ENCODE peak calls at places on chromosome 11, in eight cellular contexts. J, B, A, C, D, W, R and Q are unnamed samples.

GRCh38 chr11:117319214-117319840 is 3.3 kb upstream of the BACE1 start:
- DNase-seq in A (peak; percentile 57), J (no peak), D (no peak), B (no peak), W (no peak), R (peak; percentile 68), C (no peak), Q (no peak)

GRCh38 chr11:76801205-76801604 is 18.0 kb downstream of the TSKU start:
- DNase-seq in A (no peak), W (no peak), D (no peak), B (no peak), J (no peak), R (no peak), C (no peak), Q (no peak)

GRCh38 chr11:17531818-17532131 is 12.4 kb downstream of the USH1C start:
- DNase-seq in W (no peak), C (no peak), R (peak; percentile 35), B (no peak), A (no peak), J (no peak), D (peak; percentile 30), Q (no peak)

GRCh38 chr11:109040303-109040702 is 375.4 kb downstream of the DDX10 start:
- DNase-seq in A (no peak), C (no peak), B (no peak), D (no peak), J (no peak), R (no peak), W (no peak), Q (no peak)

GRCh38 chr11:27945323-27945722 is 162.6 kb downstream of the KIF18A start:
- DNase-seq in B (no peak), R (no peak), A (no peak), W (no peak), J (no peak), C (no peak), D (no peak), Q (no peak)

GRCh38 chr11:75133976-75134375 is 16.9 kb upstream of the SLCO2B1 start:
- DNase-seq in B (no peak), W (no peak), D (no peak), J (no peak), R (no peak), C (no peak), A (no peak), Q (no peak)

GRCh38 chr11:79428406-79428805 is 12.4 kb downstream of the TENM4 start:
- DNase-seq in R (peak; percentile 39), J (no peak), D (no peak), C (no peak), W (no peak), A (no peak), B (peak; percentile 87), Q (no peak)

GRCh38 chr11:95522871-95523270 is 266.7 kb downstream of the FAM76B start:
- DNase-seq in W (no peak), C (no peak), J (no peak), R (peak; percentile 86), B (no peak), D (no peak), A (no peak), Q (no peak)

GRCh38 chr11:68263444-68264035 is 8.2 kb downstream of the C11orf24 start:
- DNase-seq in B (no peak), J (no peak), R (no peak), C (no peak), A (no peak), D (no peak), W (no peak), Q (no peak)

GRCh38 chr11:58195939-58196338 is 7.1 kb downstream of the OR9Q2 start:
- DNase-seq in D (no peak), R (no peak), B (no peak), J (no peak), C (no peak), A (no peak), W (no peak), Q (no peak)

GRCh38 chr11:109859325-109859724 is 233.9 kb upstream of the ZC3H12C start:
- DNase-seq in C (no peak), D (no peak), A (no peak), J (no peak), R (peak; percentile 37), W (no peak), B (peak; percentile 79), Q (no peak)

GRCh38 chr11:2797741-2798361 is 87.7 kb downstream of the CDKN1C start:
- DNase-seq in B (no peak), D (peak; percentile 13), C (no peak), J (peak; percentile 17), W (no peak), A (no peak), R (no peak), Q (no peak)

GRCh38 chr11:32071811-32072210 is 19.1 kb upstream of the RCN1 start:
- DNase-seq in W (no peak), D (no peak), C (peak; percentile 35), A (no peak), R (peak; percentile 77), J (no peak), B (no peak), Q (no peak)

GRCh38 chr11:65504671-65505433 is 6.0 kb downstream of the MALAT1 start:
- DNase-seq in J (no peak), W (no peak), D (no peak), A (no peak), R (peak; percentile 45), B (no peak), C (no peak), Q (peak; percentile 14)

GRCh38 chr11:78349614-78350013 is 68.0 kb downstream of the GAB2 start:
- DNase-seq in J (no peak), D (no peak), R (no peak), C (no peak), W (no peak), B (no peak), A (no peak), Q (no peak)

GRCh38 chr11:78351193-78351592 is 66.4 kb downstream of the GAB2 start:
- DNase-seq in D (no peak), B (no peak), R (peak; percentile 6), A (no peak), J (no peak), C (no peak), W (no peak), Q (no peak)

GRCh38 chr11:78350646-78351165 is 66.9 kb downstream of the GAB2 start:
- DNase-seq in B (peak; percentile 31), J (no peak), R (peak; percentile 58), C (no peak), W (no peak), A (no peak), D (peak; percentile 30), Q (no peak)

GRCh38 chr11:78349114-78349513 is 68.5 kb downstream of the GAB2 start:
- DNase-seq in C (no peak), D (no peak), B (no peak), J (no peak), A (no peak), W (no peak), R (no peak), Q (no peak)

GRCh38 chr11:78350101-78350645 is 67.4 kb downstream of the GAB2 start:
- DNase-seq in C (no peak), D (peak; percentile 37), A (no peak), R (peak; percentile 42), B (peak; percentile 26), W (no peak), J (no peak), Q (no peak)
- H3K4me3 ChIP-seq in C (no peak overlapping the region), D (peak overlapping the region; percentile 1), A (peak overlapping the region; percentile 28), R (peak overlapping the region; percentile 3), B (no peak overlapping the region), W (peak overlapping the region; percentile 9), J (peak overlapping the region; percentile 11), Q (no peak overlapping the region)

DNA sequence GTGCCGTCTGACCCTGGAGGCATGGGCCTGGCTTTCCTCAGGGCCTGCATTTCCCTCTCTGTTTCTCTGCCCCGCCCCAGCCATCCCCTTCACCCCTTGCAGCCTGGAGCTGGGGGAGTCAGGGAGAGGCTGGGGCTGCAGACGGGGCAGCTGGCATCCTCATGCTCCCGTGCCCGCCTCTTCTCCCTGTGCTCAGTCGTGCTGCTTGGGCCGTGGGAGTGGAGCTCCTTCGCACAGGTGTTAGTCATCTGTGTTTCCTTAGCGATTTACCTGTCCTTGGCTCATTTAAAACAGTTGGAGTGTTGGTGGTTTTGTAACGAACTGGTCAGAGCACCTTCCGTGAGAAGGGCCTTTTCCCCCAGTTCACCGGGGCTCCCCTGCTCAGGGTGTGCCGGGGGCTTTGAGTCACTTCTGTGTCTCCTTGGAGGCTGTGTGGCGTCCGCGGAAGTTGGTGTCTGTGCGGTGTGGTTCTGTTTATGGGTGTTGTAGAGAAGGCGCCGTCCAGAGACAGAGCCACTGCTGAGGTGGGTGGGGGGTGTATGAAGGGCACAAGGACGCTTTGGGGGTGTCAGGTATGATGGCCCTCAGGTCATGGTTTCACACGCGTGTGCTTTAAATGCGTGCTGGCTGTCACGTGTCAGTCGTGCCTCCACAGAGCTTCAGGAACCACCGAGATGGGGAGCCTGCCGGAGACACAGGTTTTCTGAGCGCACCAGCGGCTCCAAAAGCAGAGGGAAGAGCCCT is 19.5 kb downstream of the BRSK2 start:
- DNase-seq in A (no peak), W (no peak), D (no peak), J (no peak), C (no peak), R (no peak), B (no peak), Q (no peak)
- TF ChIP-seq CTCF in A (no peak), W (no peak), D (no peak), J (no peak), C (no peak), R (no peak), B (no peak), Q (no peak)

DNA sequence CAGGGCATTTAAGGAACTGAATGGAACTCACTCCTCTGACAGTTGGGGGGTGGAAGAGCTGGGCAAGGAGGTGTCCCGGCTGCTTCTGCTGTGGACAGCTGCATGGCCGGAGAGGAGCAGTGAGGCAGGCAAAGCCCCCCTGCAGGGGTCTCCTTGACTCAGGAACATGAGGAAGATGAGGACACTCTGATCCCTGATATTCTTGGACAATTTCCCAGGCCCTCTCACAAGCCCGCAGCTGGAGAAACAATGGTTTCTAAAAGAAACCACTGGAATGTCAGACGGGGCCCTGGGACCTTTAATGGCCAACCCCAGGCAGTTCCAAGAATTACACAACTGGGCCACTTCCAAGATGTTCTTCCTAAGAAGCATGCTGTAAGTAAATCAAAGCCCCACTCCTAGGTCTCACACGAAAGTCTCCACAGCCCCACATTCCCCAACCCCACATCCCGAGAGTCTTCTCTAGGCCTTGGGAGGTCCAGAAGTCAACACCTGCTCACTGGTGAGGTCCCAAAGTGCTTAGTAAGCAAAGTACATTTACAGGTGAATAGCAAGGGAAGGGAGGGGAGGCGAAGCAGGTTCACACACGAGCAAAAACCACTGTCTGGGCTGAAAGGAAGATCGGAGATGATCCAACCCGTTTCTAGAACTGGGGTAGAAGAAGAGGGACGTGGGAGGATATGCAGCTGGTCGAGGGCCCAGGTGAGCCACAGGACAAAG is 1.0 kb upstream of the CCDC86 start:
- DNase-seq in J (no peak), B (peak; percentile 25), D (no peak), R (peak; percentile 92), C (no peak), W (peak; percentile 30), A (peak; percentile 83), Q (peak; percentile 43)
- H3K4me3 ChIP-seq in J (peak overlapping the region; percentile 90), B (no peak overlapping the region), D (peak overlapping the region; percentile 86), R (no peak overlapping the region), C (no peak overlapping the region), W (peak overlapping the region; percentile 85), A (no peak overlapping the region), Q (no peak overlapping the region)

DNA sequence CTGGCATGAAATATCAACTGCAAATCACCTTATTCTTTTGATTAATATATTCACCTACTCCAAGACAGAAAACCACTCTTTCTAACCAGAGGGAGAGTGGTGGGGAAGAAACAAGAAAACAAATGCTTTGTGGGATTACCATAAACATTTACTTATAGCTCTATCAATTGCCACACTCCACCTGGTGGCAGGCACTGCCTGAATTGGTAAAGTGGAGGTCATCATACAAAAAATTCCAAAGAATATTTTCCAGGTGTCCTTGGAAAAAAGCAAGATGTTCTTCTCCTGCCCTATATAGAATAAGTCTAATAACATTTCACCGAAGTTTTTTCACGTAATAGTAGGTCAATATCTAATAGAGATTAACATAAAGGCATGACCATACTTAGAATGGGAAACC is 45.3 kb downstream of the PHF21A start:
- DNase-seq in D (no peak), A (no peak), B (no peak), J (no peak), R (no peak), W (no peak), C (no peak), Q (no peak)
- TF ChIP-seq CTCF in D (no peak), A (no peak), B (no peak), J (no peak), R (no peak), W (no peak), C (peak; percentile 16), Q (peak; percentile 8)